ENCODE peak calls at places on chromosomes 12 and 14, in nine cellular contexts. One of them, this sample, is unnamed.

GRCh38 chr14:98931911-98932310 is 340.1 kb downstream of the BCL11B start:
- DNase-seq in A549: no peak
- DNase-seq in SK-N-SH: no peak
- DNase-seq in endothelial cell of umbilical vein: no peak
- DNase-seq in HCT116: no peak
- DNase-seq in GM12878: no peak
- DNase-seq in HepG2: no peak
- DNase-seq in K562: no peak
- DNase-seq in H1: no peak
- DNase-seq in this sample: peak

GRCh38 chr14:96084796-96085195 is 45.6 kb downstream of the C14orf132 start:
- DNase-seq in HCT116: no peak
- DNase-seq in K562: no peak
- DNase-seq in SK-N-SH: peak
- DNase-seq in GM12878: no peak
- DNase-seq in A549: no peak
- DNase-seq in HepG2: no peak
- DNase-seq in endothelial cell of umbilical vein: no peak
- DNase-seq in H1: no peak
- DNase-seq in this sample: no peak

GRCh38 chr12:11976005-11976404 is 94.7 kb upstream of the BCL2L14 start:
- DNase-seq in SK-N-SH: no peak
- DNase-seq in H1: no peak
- DNase-seq in endothelial cell of umbilical vein: no peak
- DNase-seq in A549: no peak
- DNase-seq in K562: no peak
- DNase-seq in GM12878: no peak
- DNase-seq in HCT116: no peak
- DNase-seq in HepG2: no peak
- DNase-seq in this sample: no peak

GRCh38 chr12:89544730-89545184 is 18.9 kb upstream of the POC1B start:
- DNase-seq in K562: no peak
- DNase-seq in HepG2: no peak
- DNase-seq in A549: peak
- DNase-seq in SK-N-SH: no peak
- DNase-seq in GM12878: no peak
- DNase-seq in endothelial cell of umbilical vein: peak
- DNase-seq in H1: no peak
- DNase-seq in HCT116: no peak
- DNase-seq in this sample: no peak

GRCh38 chr12:120795441-120796178 is 70.0 kb downstream of the ACADS start:
- DNase-seq in GM12878: no peak
- DNase-seq in H1: no peak
- DNase-seq in endothelial cell of umbilical vein: no peak
- DNase-seq in SK-N-SH: no peak
- DNase-seq in HepG2: no peak
- DNase-seq in A549: no peak
- DNase-seq in HCT116: no peak
- DNase-seq in K562: no peak
- DNase-seq in this sample: no peak

GRCh38 chr12:104460041-104460757 is 3.5 kb downstream of the CHST11 start:
- DNase-seq in HepG2: no peak
- DNase-seq in SK-N-SH: no peak
- DNase-seq in endothelial cell of umbilical vein: no peak
- DNase-seq in HCT116: no peak
- DNase-seq in A549: no peak
- DNase-seq in GM12878: no peak
- DNase-seq in K562: no peak
- DNase-seq in H1: no peak
- DNase-seq in this sample: peak

GRCh38 chr12:95998611-95999300 is 2.6 kb upstream of the HAL start:
- DNase-seq in endothelial cell of umbilical vein: peak
- DNase-seq in HepG2: peak
- DNase-seq in H1: peak
- DNase-seq in HCT116: peak
- DNase-seq in K562: peak
- DNase-seq in GM12878: peak
- DNase-seq in SK-N-SH: peak
- DNase-seq in A549: peak
- DNase-seq in this sample: peak

GRCh38 chr12:98136544-98136943 is 378.8 kb upstream of the TMPO start:
- DNase-seq in HepG2: no peak
- DNase-seq in GM12878: no peak
- DNase-seq in endothelial cell of umbilical vein: no peak
- DNase-seq in H1: no peak
- DNase-seq in K562: no peak
- DNase-seq in SK-N-SH: no peak
- DNase-seq in A549: no peak
- DNase-seq in HCT116: no peak
- DNase-seq in this sample: no peak

GRCh38 chr12:25972783-25973182 is 14.3 kb downstream of the RASSF8 start:
- DNase-seq in HCT116: no peak
- DNase-seq in K562: no peak
- DNase-seq in GM12878: no peak
- DNase-seq in endothelial cell of umbilical vein: no peak
- DNase-seq in H1: no peak
- DNase-seq in A549: no peak
- DNase-seq in HepG2: no peak
- DNase-seq in SK-N-SH: no peak
- DNase-seq in this sample: no peak

GRCh38 chr12:108580531-108580930 is 17.4 kb downstream of the TMEM119 start:
- DNase-seq in GM12878: no peak
- DNase-seq in K562: no peak
- DNase-seq in HCT116: no peak
- DNase-seq in H1: no peak
- DNase-seq in HepG2: no peak
- DNase-seq in endothelial cell of umbilical vein: no peak
- DNase-seq in A549: no peak
- DNase-seq in SK-N-SH: no peak
- DNase-seq in this sample: no peak

DNA sequence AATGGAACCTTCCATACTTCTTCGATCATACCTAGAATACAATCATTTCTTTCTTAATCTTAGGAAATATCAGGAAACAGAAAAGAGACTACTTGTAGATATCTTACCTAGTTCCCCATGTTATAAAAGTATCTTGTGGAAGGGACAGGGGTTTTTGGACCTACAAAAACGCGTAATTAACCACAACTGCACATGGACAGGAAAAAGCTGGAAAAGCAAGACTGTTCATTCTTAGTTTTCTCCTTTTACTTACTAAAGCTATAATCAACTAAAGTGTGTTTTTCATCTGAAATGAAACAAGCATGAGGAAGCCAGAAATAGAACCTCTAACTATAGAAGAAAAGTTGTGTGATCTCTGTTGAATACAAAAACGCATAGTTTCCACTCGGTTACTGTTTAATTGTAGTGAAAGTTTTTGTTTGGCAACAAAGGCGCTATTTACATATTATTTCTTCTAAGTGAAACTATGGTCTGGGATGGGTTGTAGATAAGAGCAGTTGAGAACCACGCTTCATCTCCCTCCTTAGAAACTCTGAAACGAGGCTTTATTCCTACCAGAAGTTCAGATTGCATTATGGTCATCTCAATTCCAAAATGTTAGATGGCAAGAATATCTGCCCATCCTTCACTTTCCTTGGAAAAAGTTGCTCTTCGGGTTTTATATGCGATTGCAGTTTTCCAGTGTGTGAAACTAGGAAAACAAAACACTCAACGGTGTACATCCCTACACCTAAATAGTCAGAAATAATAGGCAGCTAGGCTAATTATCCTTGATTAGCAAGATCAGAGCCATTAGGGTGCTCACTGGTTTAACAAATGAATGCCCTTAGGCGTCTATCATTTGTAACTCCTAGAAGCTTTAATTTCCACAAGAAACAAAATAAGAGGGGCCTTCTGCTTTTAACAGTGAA is 1.1 kb downstream of the BCAT1 start:
- DNase-seq in K562: no peak
- DNase-seq in GM12878: no peak
- DNase-seq in HCT116: no peak
- DNase-seq in SK-N-SH: no peak
- DNase-seq in HepG2: no peak
- DNase-seq in endothelial cell of umbilical vein: peak
- DNase-seq in A549: no peak
- DNase-seq in H1: no peak
- DNase-seq in this sample: peak
- H3K4me3 ChIP-seq in K562: peak
- H3K4me3 ChIP-seq in GM12878: peak
- H3K4me3 ChIP-seq in HCT116: no peak
- H3K4me3 ChIP-seq in SK-N-SH: peak
- H3K4me3 ChIP-seq in HepG2: peak
- H3K4me3 ChIP-seq in endothelial cell of umbilical vein: peak
- H3K4me3 ChIP-seq in A549: peak
- H3K4me3 ChIP-seq in H1: peak
- H3K4me3 ChIP-seq in this sample: peak

DNA sequence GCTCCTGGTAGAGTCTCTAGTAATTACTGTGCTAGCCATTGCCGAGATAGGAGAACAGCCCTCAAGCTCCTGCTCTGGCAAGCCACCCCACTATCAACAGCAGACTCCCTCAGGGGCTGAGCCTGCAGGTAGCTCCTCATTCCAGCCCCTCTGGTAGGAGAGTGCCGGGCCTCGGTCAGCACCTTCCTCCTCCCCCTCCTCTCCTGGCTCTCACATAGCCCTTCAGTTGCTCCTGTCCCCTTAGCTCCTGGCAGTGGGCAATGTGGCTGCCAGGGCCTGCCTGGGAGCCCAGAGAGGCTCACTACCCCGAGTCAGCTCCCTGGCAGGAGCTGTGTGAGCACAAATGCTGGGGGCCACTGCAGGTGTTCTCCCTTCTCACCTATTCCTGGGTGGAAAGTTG is 52.0 kb downstream of the IQSEC3 start:
- DNase-seq in K562: no peak
- DNase-seq in SK-N-SH: no peak
- DNase-seq in HepG2: no peak
- DNase-seq in A549: no peak
- DNase-seq in HCT116: no peak
- DNase-seq in H1: no peak
- DNase-seq in GM12878: no peak
- DNase-seq in endothelial cell of umbilical vein: no peak
- DNase-seq in this sample: no peak
- TF ChIP-seq MAX in K562: no peak
- TF ChIP-seq MAX in SK-N-SH: no peak
- TF ChIP-seq MAX in HepG2: no peak
- TF ChIP-seq MAX in A549: no peak
- TF ChIP-seq MAX in HCT116: no peak
- TF ChIP-seq MAX in H1: no peak
- TF ChIP-seq MAX in GM12878: no peak
- TF ChIP-seq MAX in endothelial cell of umbilical vein: no peak
- TF ChIP-seq MAX in this sample: no peak

DNA sequence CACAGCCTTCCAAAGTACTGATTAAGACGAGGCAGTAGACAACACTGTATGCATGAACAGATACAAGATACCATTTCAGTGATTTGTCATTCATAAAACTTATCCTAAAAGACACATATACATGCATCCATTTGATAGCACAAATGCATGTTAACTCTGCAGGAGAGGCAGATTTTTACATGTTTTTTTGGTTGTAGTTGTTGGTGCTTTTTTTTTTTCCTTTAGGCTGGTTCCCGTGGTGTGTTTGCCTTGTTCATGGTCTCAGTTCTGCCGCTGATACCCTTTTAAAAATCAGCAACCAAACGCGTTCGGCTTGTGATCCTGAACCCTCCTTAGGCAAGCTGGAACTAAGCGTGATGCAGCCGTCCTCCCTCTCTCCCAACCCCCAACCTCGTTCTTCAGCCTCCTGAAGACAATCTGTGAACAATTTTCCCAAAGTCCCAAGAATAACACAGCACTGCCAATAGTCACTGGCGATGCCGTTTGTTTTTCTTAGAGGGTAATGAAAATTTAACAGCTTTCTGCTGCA is 1.2 kb downstream of the PRICKLE1 start:
- DNase-seq in HCT116: no peak
- DNase-seq in A549: no peak
- DNase-seq in H1: no peak
- DNase-seq in endothelial cell of umbilical vein: peak
- DNase-seq in HepG2: no peak
- DNase-seq in SK-N-SH: no peak
- DNase-seq in K562: no peak
- DNase-seq in GM12878: no peak
- DNase-seq in this sample: no peak
- H3K4me3 ChIP-seq in HCT116: peak
- H3K4me3 ChIP-seq in A549: peak
- H3K4me3 ChIP-seq in H1: peak
- H3K4me3 ChIP-seq in endothelial cell of umbilical vein: peak
- H3K4me3 ChIP-seq in HepG2: no peak
- H3K4me3 ChIP-seq in SK-N-SH: peak
- H3K4me3 ChIP-seq in K562: no peak
- H3K4me3 ChIP-seq in GM12878: no peak
- H3K4me3 ChIP-seq in this sample: no peak

GRCh38 chr14:57391609-57392195 is 1.3 kb downstream of the NAA30 start:
- DNase-seq in endothelial cell of umbilical vein: peak
- DNase-seq in A549: no peak
- DNase-seq in SK-N-SH: peak
- DNase-seq in H1: no peak
- DNase-seq in K562: no peak
- DNase-seq in HCT116: no peak
- DNase-seq in HepG2: no peak
- DNase-seq in GM12878: no peak
- DNase-seq in this sample: peak
- TF ChIP-seq MAX in endothelial cell of umbilical vein: no peak
- TF ChIP-seq MAX in A549: no peak
- TF ChIP-seq MAX in SK-N-SH: no peak
- TF ChIP-seq MAX in H1: no peak
- TF ChIP-seq MAX in K562: no peak
- TF ChIP-seq MAX in HCT116: no peak
- TF ChIP-seq MAX in HepG2: no peak
- TF ChIP-seq MAX in GM12878: no peak
- TF ChIP-seq MAX in this sample: no peak

GRCh38 chr14:97215263-97215969 is 418.2 kb downstream of the VRK1 start:
- DNase-seq in HepG2: no peak
- DNase-seq in HCT116: no peak
- DNase-seq in A549: no peak
- DNase-seq in H1: no peak
- DNase-seq in SK-N-SH: no peak
- DNase-seq in GM12878: no peak
- DNase-seq in endothelial cell of umbilical vein: no peak
- DNase-seq in K562: no peak
- DNase-seq in this sample: no peak

GRCh38 chr14:97218713-97219355 is 421.7 kb downstream of the VRK1 start:
- DNase-seq in SK-N-SH: peak
- DNase-seq in endothelial cell of umbilical vein: no peak
- DNase-seq in HepG2: no peak
- DNase-seq in H1: peak
- DNase-seq in HCT116: no peak
- DNase-seq in K562: no peak
- DNase-seq in A549: peak
- DNase-seq in GM12878: no peak
- DNase-seq in this sample: peak

GRCh38 chr14:97217094-97217885 is 420.1 kb downstream of the VRK1 start:
- DNase-seq in H1: no peak
- DNase-seq in A549: no peak
- DNase-seq in HCT116: no peak
- DNase-seq in K562: no peak
- DNase-seq in endothelial cell of umbilical vein: no peak
- DNase-seq in HepG2: no peak
- DNase-seq in GM12878: no peak
- DNase-seq in SK-N-SH: no peak
- DNase-seq in this sample: no peak

GRCh38 chr14:97219356-97220017 is 422.3 kb downstream of the VRK1 start:
- DNase-seq in SK-N-SH: peak
- DNase-seq in HCT116: no peak
- DNase-seq in HepG2: no peak
- DNase-seq in GM12878: no peak
- DNase-seq in endothelial cell of umbilical vein: no peak
- DNase-seq in K562: no peak
- DNase-seq in A549: no peak
- DNase-seq in H1: no peak
- DNase-seq in this sample: no peak

GRCh38 chr14:97218336-97218712 is 421.1 kb downstream of the VRK1 start:
- DNase-seq in K562: no peak
- DNase-seq in A549: no peak
- DNase-seq in SK-N-SH: no peak
- DNase-seq in GM12878: no peak
- DNase-seq in H1: peak
- DNase-seq in HCT116: no peak
- DNase-seq in HepG2: no peak
- DNase-seq in endothelial cell of umbilical vein: no peak
- DNase-seq in this sample: no peak
- H3K4me3 ChIP-seq in K562: no peak
- H3K4me3 ChIP-seq in A549: peak
- H3K4me3 ChIP-seq in SK-N-SH: no peak
- H3K4me3 ChIP-seq in GM12878: no peak
- H3K4me3 ChIP-seq in H1: peak
- H3K4me3 ChIP-seq in HCT116: no peak
- H3K4me3 ChIP-seq in HepG2: no peak
- H3K4me3 ChIP-seq in endothelial cell of umbilical vein: no peak
- H3K4me3 ChIP-seq in this sample: no peak

This sample was measured in NB4.